ENCODE peak calls at places on chromosomes 11 and 22, in eight cellular contexts. Q is HFFc6, V is stomach, M is tibial artery, L is heart right ventricle, D is chondrocyte, T is tibial nerve, W is AG09309. G is an unnamed sample.

GRCh38 chr22:31099386-31099785 is 8.0 kb downstream of the SELENOM start:
- DNase-seq in Q (peak; percentile 47), V (no peak), M (no peak), L (no peak), D (no peak), T (no peak), W (no peak), G (no peak)

GRCh38 chr11:64340671-64341335 is 799 bp downstream of the CCDC88B start:
- DNase-seq in Q (no peak), V (peak; percentile 61), M (no peak), L (peak; percentile 61), D (no peak), T (no peak), W (no peak), G (no peak)

GRCh38 chr11:2466869-2467694 is 22.3 kb downstream of the KCNQ1 start:
- DNase-seq in Q (no peak), V (peak; percentile 33), M (no peak), L (no peak), D (peak; percentile 73), T (no peak), W (no peak), G (no peak)

GRCh38 chr11:3971756-3972404 is 116.4 kb downstream of the STIM1 start:
- DNase-seq in Q (peak; percentile 35), V (no peak), M (no peak), L (no peak), D (no peak), T (no peak), W (no peak), G (no peak)

GRCh38 chr22:34000879-34001526 is 80.7 kb upstream of the LARGE1 start:
- DNase-seq in Q (no peak), V (no peak), M (no peak), L (no peak), D (no peak), T (no peak), W (no peak), G (no peak)

GRCh38 chr11:2102883-2103213 is 36.3 kb downstream of the IGF2 start:
- DNase-seq in Q (no peak), V (no peak), M (no peak), L (no peak), D (no peak), T (no peak), W (no peak), G (no peak)

GRCh38 chr11:69820441-69820840 is 1.2 kb upstream of the FGF3 start:
- DNase-seq in Q (no peak), V (no peak), M (no peak), L (no peak), D (no peak), T (no peak), W (no peak), G (no peak)

GRCh38 chr11:304915-305833 is 2.4 kb upstream of the IFITM2 start:
- DNase-seq in Q (peak; percentile 63), V (peak; percentile 65), M (peak; percentile 77), L (peak; percentile 58), D (no peak), T (peak; percentile 65), W (peak; percentile 55), G (peak; percentile 67)

GRCh38 chr22:35135165-35135564 is 69.2 kb downstream of the ISX start:
- DNase-seq in Q (no peak), V (no peak), M (no peak), L (no peak), D (no peak), T (no peak), W (no peak), G (no peak)

GRCh38 chr11:92826597-92826996 is 142.9 kb upstream of the MTNR1B start:
- DNase-seq in Q (no peak), V (no peak), M (no peak), L (no peak), D (no peak), T (no peak), W (no peak), G (no peak)
- TF ChIP-seq CTCF in Q (no peak), V (no peak), M (no peak), L (no peak), D (peak; percentile 43), T (no peak), W (no peak), G (no peak)

GRCh38 chr22:41021655-41022454 is 70.5 kb upstream of the EP300 start:
- DNase-seq in Q (no peak), V (peak; percentile 69), M (peak; percentile 65), L (peak; percentile 80), D (no peak), T (peak; percentile 46), W (no peak), G (no peak)
- TF ChIP-seq CTCF in Q (peak; percentile 46), V (no peak), M (no peak), L (peak; percentile 10), D (peak; percentile 54), T (peak; percentile 6), W (no peak), G (no peak)

GRCh38 chr11:128326791-128327190 is 260.6 kb downstream of the ETS1 start:
- DNase-seq in Q (no peak), V (no peak), M (no peak), L (no peak), D (no peak), T (no peak), W (no peak), G (no peak)

GRCh38 chr11:128324051-128324481 is 263.3 kb downstream of the ETS1 start:
- DNase-seq in Q (no peak), V (no peak), M (no peak), L (no peak), D (no peak), T (no peak), W (no peak), G (no peak)

GRCh38 chr11:128327274-128327673 is 260.1 kb downstream of the ETS1 start:
- DNase-seq in Q (no peak), V (no peak), M (no peak), L (no peak), D (no peak), T (no peak), W (no peak), G (no peak)

GRCh38 chr11:128324531-128325141 is 262.7 kb downstream of the ETS1 start:
- DNase-seq in Q (no peak), V (no peak), M (no peak), L (no peak), D (no peak), T (no peak), W (no peak), G (no peak)

GRCh38 chr11:128323381-128323780 is 264.0 kb downstream of the ETS1 start:
- DNase-seq in Q (peak; percentile 49), V (no peak), M (no peak), L (no peak), D (no peak), T (no peak), W (no peak), G (no peak)
- TF ChIP-seq CTCF in Q (peak; percentile 70), V (no peak), M (no peak), L (peak; percentile 32), D (peak; percentile 63), T (no peak), W (peak; percentile 50), G (peak; percentile 43)

GRCh38 chr11:114059278-114059983 is at the start of gene ZBTB16:
- DNase-seq in Q (no peak), V (peak; percentile 86), M (peak; percentile 88), L (peak; percentile 90), D (peak; percentile 95), T (peak; percentile 79), W (no peak), G (no peak)
- TF ChIP-seq CTCF in Q (no peak), V (no peak), M (no peak), L (peak; percentile 35), D (peak; percentile 68), T (peak; percentile 35), W (no peak), G (no peak)

DNA sequence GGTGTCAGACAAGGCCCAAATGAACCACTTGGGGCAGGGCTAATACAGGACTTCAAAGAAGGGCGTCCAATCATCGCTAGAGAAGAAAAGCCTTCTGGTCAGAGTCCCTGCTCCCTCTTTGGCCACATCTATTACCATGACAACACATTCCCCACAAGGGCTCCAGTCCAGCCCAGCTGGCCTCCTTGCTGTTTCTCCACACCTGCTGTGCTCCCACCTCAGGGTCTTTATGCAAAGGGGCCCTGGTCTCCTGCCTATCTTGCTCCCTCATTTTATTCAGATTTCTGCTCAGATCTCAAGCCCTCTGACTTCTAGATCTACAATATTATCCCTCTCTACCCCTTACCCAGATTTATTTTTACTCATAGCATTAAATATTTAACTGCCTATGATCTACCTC is 58.0 kb upstream of the KIRREL3 start:
- DNase-seq in Q (no peak), V (no peak), M (no peak), L (no peak), D (no peak), T (no peak), W (no peak), G (no peak)
- TF ChIP-seq CTCF in Q (no peak), V (no peak), M (no peak), L (no peak), D (no peak), T (no peak), W (no peak), G (no peak)

GRCh38 chr11:14378171-14378570 is 19.2 kb upstream of the RRAS2 start:
- DNase-seq in Q (no peak), V (no peak), M (no peak), L (no peak), D (no peak), T (no peak), W (no peak), G (no peak)

GRCh38 chr11:14376920-14377319 is 17.9 kb upstream of the RRAS2 start:
- DNase-seq in Q (no peak), V (no peak), M (no peak), L (no peak), D (no peak), T (no peak), W (no peak), G (no peak)

GRCh38 chr11:14373941-14374646 is 15.1 kb upstream of the RRAS2 start:
- DNase-seq in Q (peak; percentile 70), V (peak; percentile 29), M (peak; percentile 73), L (no peak), D (no peak), T (no peak), W (peak; percentile 57), G (peak; percentile 35)

GRCh38 chr11:14372011-14372410 is 13.0 kb upstream of the RRAS2 start:
- DNase-seq in Q (no peak), V (no peak), M (no peak), L (no peak), D (no peak), T (no peak), W (no peak), G (no peak)

DNA sequence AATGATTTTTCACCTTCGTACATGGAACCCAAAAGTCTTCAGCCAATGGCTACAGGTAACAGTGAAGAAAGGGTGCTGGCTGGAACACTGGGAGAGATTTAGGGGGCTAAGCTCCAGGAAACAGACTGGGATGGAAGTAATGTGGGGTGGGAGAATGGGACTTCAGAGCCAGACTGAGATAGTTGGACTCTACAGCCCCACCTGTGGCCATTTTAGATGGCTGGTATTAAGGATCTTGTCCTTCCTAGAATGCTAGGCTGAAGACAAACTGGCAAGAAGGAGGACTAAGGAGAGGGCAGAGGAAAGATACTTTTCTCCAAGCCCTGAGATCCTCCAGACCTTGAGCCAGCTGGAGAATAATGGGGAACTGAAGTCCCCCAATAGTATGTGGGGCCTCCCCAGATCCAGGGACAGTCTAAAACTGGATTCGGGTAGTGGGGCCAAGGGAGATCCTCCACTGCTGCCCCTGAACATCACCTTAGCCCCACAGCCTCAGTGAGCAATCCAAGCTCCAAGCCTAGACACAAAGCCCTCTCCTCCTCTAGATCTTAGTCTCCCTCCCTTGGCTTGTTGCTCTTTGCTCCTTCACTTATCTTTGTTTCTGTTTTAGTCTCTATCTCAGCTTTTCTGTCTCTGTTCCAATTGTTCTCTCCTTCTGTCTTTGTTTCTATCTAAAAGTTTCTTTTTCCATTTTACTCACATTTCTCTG is 16.1 kb upstream of the RRAS2 start:
- DNase-seq in Q (no peak), V (no peak), M (no peak), L (no peak), D (no peak), T (no peak), W (no peak), G (no peak)
- TF ChIP-seq CTCF in Q (peak; percentile 45), V (no peak), M (no peak), L (no peak), D (peak; percentile 37), T (no peak), W (peak; percentile 8), G (peak; percentile 6)

G was measured in AG09319.